ENCODE peak calls at places on chromosomes 7 and 10, in seven cellular contexts. S is endothelial cell, Y is NCI-H2081, F is GM20000, B is AG09309, D is HFFc6, C is NCI-H774. N is an unnamed sample.

GRCh38 chr7:66739477-66739876 is 1.1 kb upstream of the RABGEF1 start:
- DNase-seq in F (no peak), D (no peak), B (no peak), S (no peak), C (no peak), Y (no peak), N (no peak)

GRCh38 chr10:69913586-69913985 is 111.9 kb downstream of the COL13A1 start:
- DNase-seq in D (no peak), Y (no peak), S (no peak), F (no peak), C (no peak), B (no peak), N (no peak)

GRCh38 chr10:79044846-79045245 is 23.9 kb upstream of the ZMIZ1 start:
- DNase-seq in D (no peak), C (no peak), F (no peak), Y (no peak), B (no peak), S (no peak), N (no peak)

GRCh38 chr10:75402486-75403143 is 1.1 kb upstream of the ZNF503 start:
- DNase-seq in C (peak; percentile 88), S (peak; percentile 38), B (no peak), F (no peak), Y (peak; percentile 69), D (no peak), N (no peak)

GRCh38 chr10:31353574-31353973 is 34.6 kb downstream of the ZEB1 start:
- DNase-seq in C (no peak), F (peak; percentile 51), D (peak; percentile 82), Y (no peak), S (no peak), B (peak; percentile 16), N (no peak)

GRCh38 chr7:23938937-23939552 is 229.0 kb downstream of the STK31 start:
- DNase-seq in C (peak; percentile 16), S (peak; percentile 52), Y (peak; percentile 20), D (peak; percentile 3), F (peak; percentile 24), B (no peak), N (peak; percentile 49)

GRCh38 chr7:138980575-138981285 is 459 bp downstream of the KIAA1549 start:
- DNase-seq in C (no peak), B (no peak), S (peak; percentile 45), F (no peak), Y (no peak), D (no peak), N (peak; percentile 26)

GRCh38 chr7:18893156-18893555 is 224.3 kb downstream of the TWIST1 start:
- DNase-seq in D (no peak), Y (no peak), F (no peak), B (no peak), C (no peak), S (no peak), N (peak; percentile 26)

GRCh38 chr10:108187396-108188012 is 1023.0 kb upstream of the SORCS1 start:
- DNase-seq in B (no peak), C (no peak), F (no peak), D (no peak), S (no peak), Y (no peak), N (no peak)

GRCh38 chr7:84042110-84042539 is 152.5 kb downstream of the SEMA3A start:
- DNase-seq in D (peak; percentile 82), B (peak; percentile 38), S (no peak), C (no peak), Y (no peak), F (no peak), N (peak; percentile 26)

GRCh38 chr7:50728184-50728583 is 54.5 kb downstream of the GRB10 start:
- DNase-seq in Y (no peak), C (no peak), D (peak; percentile 7), F (no peak), B (no peak), S (no peak), N (no peak)

GRCh38 chr10:100192350-100192749 is 6.5 kb upstream of the ERLIN1 start:
- DNase-seq in C (no peak), S (no peak), B (no peak), Y (no peak), F (no peak), D (no peak), N (no peak)

GRCh38 chr7:149565096-149565382 is 67.4 kb upstream of the ZNF746 start:
- DNase-seq in F (no peak), Y (no peak), D (no peak), B (no peak), C (no peak), S (no peak), N (no peak)

GRCh38 chr7:51012569-51013217 is 230.0 kb upstream of the GRB10 start:
- DNase-seq in B (no peak), S (no peak), F (no peak), C (no peak), Y (no peak), D (no peak), N (no peak)

GRCh38 chr10:120963587-120964220 is 112.5 kb downstream of the WDR11 start:
- DNase-seq in F (no peak), C (no peak), D (no peak), B (no peak), S (no peak), Y (no peak), N (no peak)

GRCh38 chr10:36779238-36779846 is 346.1 kb upstream of the ANKRD30A start:
- DNase-seq in S (peak; percentile 51), C (no peak), F (no peak), Y (peak; percentile 38), D (peak; percentile 10), B (peak; percentile 62), N (peak; percentile 19)

GRCh38 chr10:24552346-24553016 is 171.2 kb downstream of the ARHGAP21 start:
- DNase-seq in C (no peak), Y (no peak), B (no peak), D (no peak), F (no peak), S (peak; percentile 54), N (peak; percentile 32)

GRCh38 chr7:53607961-53608360 is 572.5 kb downstream of the POM121L12 start:
- DNase-seq in C (no peak), Y (no peak), F (no peak), B (no peak), D (no peak), S (no peak), N (no peak)

GRCh38 chr10:22648547-22648961 is 65.8 kb downstream of the PIP4K2A start:
- DNase-seq in D (peak; percentile 85), C (no peak), F (no peak), S (no peak), B (peak; percentile 64), Y (no peak), N (no peak)

GRCh38 chr10:21732067-21732772 is 198.2 kb downstream of the MLLT10 start:
- DNase-seq in B (peak; percentile 42), C (peak; percentile 34), F (peak; percentile 66), D (peak; percentile 67), S (peak; percentile 79), Y (peak; percentile 49), N (peak; percentile 77)

GRCh38 chr7:117134885-117135552 is 181.7 kb downstream of the ST7 start:
- DNase-seq in F (no peak), C (no peak), S (no peak), B (no peak), Y (no peak), D (no peak), N (no peak)

GRCh38 chr7:127667751-127668530 is 15.9 kb downstream of the SND1 start:
- DNase-seq in S (no peak), F (no peak), Y (no peak), C (no peak), D (peak; percentile 19), B (no peak), N (no peak)

GRCh38 chr7:30893357-30893756 is 18.3 kb upstream of the AQP1 start:
- DNase-seq in C (no peak), Y (no peak), D (no peak), S (no peak), B (no peak), F (no peak), N (no peak)

GRCh38 chr10:15720635-15721310 is 1.1 kb upstream of the ITGA8 start:
- DNase-seq in S (no peak), B (no peak), C (no peak), F (no peak), Y (no peak), D (no peak), N (no peak)